ENCODE peak calls at places on chromosomes 16 and 17, in six cellular contexts. P is NCI-H345; B is fibroblast of the aortic adventitia; U is EH; V is body of pancreas; H is stimulated activated CD4-positive, alpha-beta T cell treated with anti-CD3 and anti-CD28 coated beads, TNF-alpha, amount 100 ng/mL, for 48 hours. C is an unnamed sample.

GRCh38 chr16:10744370-10745030 is 858 bp downstream of the NUBP1 start:
- DNase-seq in H (no peak), B (no peak), V (peak; percentile 31), U (peak; percentile 77), P (peak; percentile 46), C (peak; percentile 90)

GRCh38 chr17:37087683-37088082 is 138.9 kb downstream of the AATF start:
- DNase-seq in B (no peak), P (no peak), U (no peak), H (no peak), V (no peak), C (no peak)

GRCh38 chr16:71628810-71629209 is 2.8 kb downstream of the MARVELD3 start:
- DNase-seq in B (peak; percentile 19), U (peak; percentile 11), V (peak; percentile 19), P (no peak), H (no peak), C (peak; percentile 29)

GRCh38 chr16:83011101-83011720 is 384.4 kb downstream of the CDH13 start:
- DNase-seq in B (no peak), V (no peak), P (no peak), U (peak; percentile 7), H (no peak), C (no peak)

GRCh38 chr17:76550712-76551615 is 11.1 kb downstream of the PRCD start:
- DNase-seq in P (no peak), H (no peak), U (peak; percentile 51), B (peak; percentile 61), V (no peak), C (no peak)

GRCh38 chr17:48484850-48485249 is 46.0 kb downstream of the HOXB1 start:
- DNase-seq in B (no peak), H (no peak), V (no peak), P (no peak), U (peak; percentile 73), C (no peak)

GRCh38 chr17:82868715-82869131 is 28.9 kb upstream of the ZNF750 start:
- DNase-seq in U (no peak), B (no peak), H (no peak), P (no peak), V (no peak), C (no peak)

GRCh38 chr17:79658811-79659207 is 48.0 kb upstream of the RBFOX3 start:
- DNase-seq in U (peak; percentile 15), V (no peak), P (no peak), H (no peak), B (peak; percentile 1), C (no peak)

GRCh38 chr16:26717826-26718225 is 348.9 kb upstream of the C16orf82 start:
- DNase-seq in B (no peak), V (no peak), H (no peak), P (no peak), U (no peak), C (no peak)

GRCh38 chr17:81470944-81471803 is 41.4 kb downstream of the ACTG1 start:
- DNase-seq in H (no peak), V (no peak), P (no peak), U (peak; percentile 61), B (peak; percentile 22), C (no peak)

GRCh38 chr17:18920911-18921441 is 31.0 kb upstream of the SLC5A10 start:
- DNase-seq in V (no peak), U (peak; percentile 40), H (no peak), B (peak; percentile 22), P (no peak), C (no peak)

GRCh38 chr17:75130632-75131277 is 787 bp downstream of the NT5C start:
- DNase-seq in H (no peak), P (peak; percentile 77), U (peak; percentile 68), B (peak; percentile 49), V (peak; percentile 52), C (no peak)

GRCh38 chr16:49542391-49542891 is 168.8 kb downstream of the C16orf78 start:
- DNase-seq in B (no peak), U (no peak), P (no peak), H (no peak), V (no peak), C (no peak)

C was measured in lower leg skin.